ENCODE peak calls at places on chromosome 17, in ten cellular contexts. N is K562; W is stimulated activated CD4-positive, alpha-beta T cell treated with anti-CD3 and anti-CD28 coated beads, Interleukin-4, amount 100 ng/mL, for 4 hours; T is activated CD8-positive, alpha-beta memory T cell treated with anti-CD3 and anti-CD28 coated beads for 4 hours; E is tibial artery; B is brain microvascular endothelial cell; U is colonic mucosa; G is NCI-H2029; F is mesothelial cell of epicardium; D is IMR-90. L is an unnamed sample.

GRCh38 chr17:78168906-78169793 is 769 bp downstream of the SYNGR2 start:
- DNase-seq in N (peak), W (peak), T (peak), E (peak), B (peak), U (peak), G (peak), F (peak), D (peak), L (no peak)

GRCh38 chr17:62178579-62178978 is 113.5 kb upstream of the MED13 start:
- DNase-seq in N (no peak), W (no peak), T (no peak), E (no peak), B (peak), U (no peak), G (no peak), F (no peak), D (peak), L (no peak)

GRCh38 chr17:78394209-78394608 is 15.8 kb downstream of the PGS1 start:
- DNase-seq in N (no peak), W (no peak), T (no peak), E (no peak), B (no peak), U (no peak), G (peak), F (no peak), D (no peak), L (no peak)

GRCh38 chr17:76139261-76139752 is 1.7 kb downstream of the FOXJ1 start:
- DNase-seq in N (no peak), W (no peak), T (no peak), E (no peak), B (no peak), U (no peak), G (no peak), F (no peak), D (no peak), L (no peak)

GRCh38 chr17:64638552-64639198 is 23.4 kb downstream of the SMURF2 start:
- DNase-seq in N (no peak), W (no peak), T (no peak), E (no peak), B (peak), U (no peak), G (no peak), F (no peak), D (peak), L (no peak)

GRCh38 chr17:50517504-50518264 is 9.4 kb downstream of the MYCBPAP start:
- DNase-seq in N (no peak), W (no peak), T (no peak), E (no peak), B (no peak), U (no peak), G (no peak), F (no peak), D (no peak), L (no peak)

GRCh38 chr17:43591750-43592562 is 45.8 kb upstream of the ETV4 start:
- DNase-seq in N (no peak), W (no peak), T (no peak), E (peak), B (peak), U (peak), G (no peak), F (peak), D (peak), L (no peak)

GRCh38 chr17:63455417-63455816 is 9.3 kb upstream of the CYB561 start:
- DNase-seq in N (no peak), W (no peak), T (no peak), E (no peak), B (no peak), U (no peak), G (no peak), F (no peak), D (no peak), L (no peak)

GRCh38 chr17:2796164-2797140 is at the start of gene RAP1GAP2:
- DNase-seq in N (no peak), W (peak), T (peak), E (peak), B (no peak), U (peak), G (no peak), F (no peak), D (no peak), L (no peak)

GRCh38 chr17:10618202-10618635 is 38.9 kb downstream of the MYH3 start:
- DNase-seq in N (peak), W (peak), T (peak), E (peak), B (peak), U (peak), G (no peak), F (peak), D (peak), L (no peak)

GRCh38 chr17:19305261-19305660 is 57.3 kb downstream of the B9D1 start:
- DNase-seq in N (no peak), W (no peak), T (no peak), E (no peak), B (no peak), U (no peak), G (no peak), F (no peak), D (no peak), L (no peak)

GRCh38 chr17:59111539-59111938 is 4.9 kb upstream of the TRIM37 start:
- DNase-seq in N (no peak), W (no peak), T (no peak), E (no peak), B (no peak), U (no peak), G (no peak), F (no peak), D (no peak), L (no peak)

GRCh38 chr17:2094891-2095535 is 40.1 kb downstream of the HIC1 start:
- DNase-seq in N (peak), W (no peak), T (no peak), E (peak), B (peak), U (no peak), G (peak), F (peak), D (peak), L (no peak)

GRCh38 chr17:74987909-74988711 is 678 bp downstream of the CDR2L start:
- DNase-seq in N (peak), W (peak), T (no peak), E (peak), B (peak), U (peak), G (no peak), F (peak), D (peak), L (no peak)